ENCODE peak calls at places on chromosomes 5 and 9, in ten cellular contexts. U is thyroid gland, Y is astrocyte of the cerebellum, I is mesothelial cell of epicardium, K is H7, Q is stromal cell of bone marrow, W is germinal center, F is hippocampal formation, D is osteocyte, B is RPMI8226. S is an unnamed sample.
A peak's percentile ranks its signal among the peaks of the same experiment; 100 is the strongest.

GRCh38 chr5:123156577-123157296 is 67.7 kb downstream of the PRDM6 start:
- DNase-seq in U (no peak), Y (peak; percentile 91), I (no peak), K (no peak), Q (peak; percentile 76), W (no peak), F (no peak), D (no peak), B (no peak), S (no peak)

GRCh38 chr5:177509361-177509951 is at the start of gene DOK3:
- DNase-seq in U (no peak), Y (no peak), I (no peak), K (peak; percentile 80), Q (no peak), W (peak; percentile 47), F (no peak), D (no peak), B (peak; percentile 32), S (no peak)

GRCh38 chr5:83340511-83340918 is 131.0 kb upstream of the VCAN start:
- DNase-seq in U (no peak), Y (no peak), I (no peak), K (no peak), Q (no peak), W (no peak), F (no peak), D (no peak), B (no peak), S (no peak)

GRCh38 chr9:72675586-72675985 is 154.2 kb downstream of the TMC1 start:
- DNase-seq in U (no peak), Y (peak; percentile 62), I (no peak), K (no peak), Q (peak; percentile 24), W (no peak), F (no peak), D (no peak), B (no peak), S (no peak)

GRCh38 chr9:124045076-124045829 is 33.7 kb downstream of the LHX2 start:
- DNase-seq in U (peak; percentile 35), Y (no peak), I (peak; percentile 48), K (peak; percentile 88), Q (no peak), W (no peak), F (peak; percentile 12), D (no peak), B (no peak), S (peak; percentile 59)

GRCh38 chr9:128294142-128294541 is 18.1 kb downstream of the SWI5 start:
- DNase-seq in U (no peak), Y (no peak), I (no peak), K (no peak), Q (no peak), W (no peak), F (no peak), D (no peak), B (no peak), S (no peak)

GRCh38 chr9:33029106-33029788 is 4.2 kb downstream of the DNAJA1 start:
- DNase-seq in U (no peak), Y (no peak), I (no peak), K (no peak), Q (peak; percentile 56), W (no peak), F (no peak), D (no peak), B (no peak), S (no peak)

GRCh38 chr5:61167382-61167781 is 5.1 kb upstream of the SMIM15 start:
- DNase-seq in U (peak; percentile 44), Y (peak; percentile 46), I (no peak), K (peak; percentile 42), Q (peak; percentile 53), W (no peak), F (no peak), D (no peak), B (peak; percentile 74), S (no peak)

GRCh38 chr5:55232985-55233928 is at the start of gene CCNO:
- DNase-seq in U (peak; percentile 91), Y (peak; percentile 34), I (peak; percentile 42), K (peak; percentile 95), Q (peak; percentile 72), W (peak; percentile 71), F (no peak), D (peak; percentile 88), B (peak; percentile 89), S (peak; percentile 83)